ENCODE peak calls at places on chromosomes 1 and 21, in four cellular contexts. Y is RWPE2, L is Peyer's patch, M is heart right ventricle. F is an unnamed sample.

GRCh38 chr1:219544163-219544846 is 68.6 kb downstream of the ZC3H11B start:
- DNase-seq in Y (no peak), L (no peak), M (no peak), F (no peak)

GRCh38 chr1:231385118-231385748 is 36.9 kb downstream of the EGLN1 start:
- DNase-seq in Y (no peak), L (no peak), M (no peak), F (no peak)

GRCh38 chr1:233406339-233406960 is 78.9 kb downstream of the MAP3K21 start:
- DNase-seq in Y (no peak), L (no peak), M (no peak), F (no peak)

GRCh38 chr1:19133360-19133759 is 76.7 kb downstream of the UBR4 start:
- DNase-seq in Y (no peak), L (no peak), M (no peak), F (no peak)

GRCh38 chr21:20971296-20971921 is 26.8 kb upstream of the NCAM2 start:
- DNase-seq in Y (no peak), L (no peak), M (peak), F (no peak)

GRCh38 chr1:70719164-70719563 is 308.1 kb downstream of the CTH start:
- DNase-seq in Y (no peak), L (no peak), M (no peak), F (no peak)

GRCh38 chr1:90725961-90726715 is 9.0 kb upstream of the BARHL2 start:
- DNase-seq in Y (no peak), L (no peak), M (no peak), F (no peak)

GRCh38 chr1:175073054-175073453 is 5.4 kb downstream of the TNN start:
- DNase-seq in Y (no peak), L (no peak), M (no peak), F (no peak)

GRCh38 chr1:31598980-31599379 is 18.5 kb upstream of the HCRTR1 start:
- DNase-seq in Y (no peak), L (peak), M (no peak), F (no peak)

DNA sequence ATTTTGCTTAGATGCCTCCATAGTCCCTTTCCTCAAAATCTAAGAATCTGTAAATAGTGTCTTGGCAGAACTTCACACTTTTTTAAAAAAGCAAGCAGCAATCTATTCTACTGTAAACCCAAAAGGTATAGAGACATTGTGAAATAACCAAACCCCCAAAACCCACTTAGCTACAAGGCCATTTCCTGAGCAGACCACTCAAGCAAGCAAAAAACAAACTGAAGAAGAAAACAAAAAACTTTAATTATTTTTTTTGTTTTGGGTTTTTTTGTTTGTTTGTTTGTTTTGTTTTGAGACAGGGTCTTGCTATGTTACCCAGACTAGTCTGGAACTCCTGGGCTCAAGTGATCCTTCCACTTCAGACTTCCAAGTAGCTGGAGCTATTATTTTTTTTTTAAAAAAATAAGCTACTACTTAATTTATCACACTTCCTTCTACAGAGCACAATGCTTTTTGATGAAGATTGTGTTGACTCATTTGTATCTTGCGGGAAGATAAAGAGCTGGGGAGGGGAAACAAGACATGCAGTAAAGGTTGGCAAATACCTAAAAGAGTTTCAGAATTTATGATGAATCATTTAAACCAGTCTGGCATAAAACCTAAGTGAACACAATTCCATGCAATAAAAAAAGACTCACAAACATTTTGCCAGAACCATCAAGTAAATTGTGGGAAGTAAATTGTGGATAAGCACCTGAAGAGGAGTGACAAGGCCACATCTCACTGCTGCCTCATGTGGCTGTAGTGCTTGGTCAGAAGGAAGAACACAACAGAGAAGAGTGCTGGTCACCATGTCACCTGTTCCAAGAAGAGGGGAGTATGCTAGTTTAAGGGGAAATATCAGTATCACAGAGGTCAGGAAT is 2.7 kb upstream of the PTPN22 start:
- DNase-seq in Y (no peak), L (peak), M (no peak), F (peak)
- TF ChIP-seq CTCF in Y (peak), L (peak), M (no peak), F (no peak)

DNA sequence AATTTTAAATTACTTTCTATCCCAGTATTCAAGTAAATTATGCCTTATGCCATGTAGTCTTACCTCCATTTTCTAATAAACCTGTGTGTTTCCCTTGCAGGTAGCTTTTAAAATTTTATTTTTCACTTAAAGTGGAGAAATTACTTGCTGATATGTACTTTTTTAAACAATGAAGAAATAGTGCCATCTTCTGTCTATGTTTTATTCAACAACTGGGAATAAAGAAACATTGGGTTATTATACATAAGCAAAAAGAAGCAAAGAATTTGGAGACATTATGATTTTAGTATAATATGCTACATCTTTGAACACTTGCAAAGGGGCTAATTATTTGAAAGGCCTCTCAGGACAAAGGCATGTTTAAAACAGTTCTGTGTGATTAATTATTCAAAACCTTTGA is 1912.9 kb downstream of the MRPL39 start:
- DNase-seq in Y (no peak), L (no peak), M (no peak), F (no peak)
- TF ChIP-seq CTCF in Y (no peak), L (no peak), M (no peak), F (no peak)

GRCh38 chr1:84375965-84376910 is 22.0 kb upstream of the DNASE2B start:
- DNase-seq in Y (no peak), L (no peak), M (no peak), F (no peak)
- TF ChIP-seq CTCF in Y (no peak), L (no peak), M (no peak), F (no peak)

GRCh38 chr1:198359024-198359653 is 181.3 kb downstream of the ATP6V1G3 start:
- DNase-seq in Y (no peak), L (no peak), M (no peak), F (no peak)
- TF ChIP-seq CTCF in Y (peak), L (peak), M (peak), F (peak)

GRCh38 chr1:224851210-224851849 is 78.1 kb upstream of the DNAH14 start:
- DNase-seq in Y (no peak), L (peak), M (peak), F (peak)
- TF ChIP-seq CTCF in Y (peak), L (peak), M (peak), F (peak)

GRCh38 chr1:74773540-74773939 is 40.6 kb downstream of the TYW3 start:
- DNase-seq in Y (no peak), L (no peak), M (no peak), F (no peak)
- TF ChIP-seq CTCF in Y (no peak), L (no peak), M (no peak), F (no peak)

DNA sequence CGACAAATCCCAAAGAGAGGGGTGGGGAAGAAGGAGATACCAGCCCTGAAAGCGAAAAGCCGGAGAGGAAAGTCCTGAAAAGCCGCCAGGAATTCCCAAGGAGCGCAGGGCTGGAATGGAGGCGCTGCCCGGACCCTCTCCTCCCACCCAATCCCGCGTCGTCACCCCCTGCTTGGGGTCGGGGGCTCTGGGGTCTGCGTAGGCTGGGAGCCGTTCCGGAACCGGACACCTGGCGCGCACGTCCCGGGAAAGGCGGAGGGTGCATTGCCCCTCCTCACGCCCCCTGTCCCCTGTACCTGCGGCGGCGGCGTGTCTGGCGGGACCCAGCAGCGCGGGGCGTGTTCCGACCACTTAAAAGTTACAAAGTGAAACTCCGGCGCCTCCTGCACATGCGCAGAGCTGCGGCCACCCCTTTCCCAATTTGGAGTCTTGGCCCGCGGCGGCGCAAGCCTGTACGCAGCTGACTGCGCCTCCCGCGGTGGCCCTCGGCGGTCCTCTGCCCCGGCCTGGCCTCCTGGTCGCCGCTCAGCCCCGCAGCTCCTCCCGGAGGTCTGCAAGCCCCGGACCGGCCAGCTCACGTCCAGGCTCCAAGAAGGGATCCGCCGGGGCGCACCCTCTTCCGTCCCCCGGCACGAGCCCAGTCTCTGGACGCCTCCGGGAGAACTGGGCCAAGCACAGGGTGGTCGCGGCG is at the start of gene TMEM63A:
- DNase-seq in Y (peak), L (peak), M (peak), F (peak)
- TF ChIP-seq CTCF in Y (no peak), L (peak), M (peak), F (no peak)

GRCh38 chr21:39377444-39378050 is 28.7 kb upstream of the HMGN1 start:
- DNase-seq in Y (no peak), L (no peak), M (no peak), F (no peak)

GRCh38 chr21:39374046-39374445 is 25.2 kb upstream of the HMGN1 start:
- DNase-seq in Y (no peak), L (no peak), M (no peak), F (no peak)

GRCh38 chr21:39367783-39368182 is 18.9 kb upstream of the HMGN1 start:
- DNase-seq in Y (no peak), L (no peak), M (no peak), F (no peak)

GRCh38 chr21:39375446-39375845 is 26.6 kb upstream of the HMGN1 start:
- DNase-seq in Y (no peak), L (no peak), M (no peak), F (no peak)

DNA sequence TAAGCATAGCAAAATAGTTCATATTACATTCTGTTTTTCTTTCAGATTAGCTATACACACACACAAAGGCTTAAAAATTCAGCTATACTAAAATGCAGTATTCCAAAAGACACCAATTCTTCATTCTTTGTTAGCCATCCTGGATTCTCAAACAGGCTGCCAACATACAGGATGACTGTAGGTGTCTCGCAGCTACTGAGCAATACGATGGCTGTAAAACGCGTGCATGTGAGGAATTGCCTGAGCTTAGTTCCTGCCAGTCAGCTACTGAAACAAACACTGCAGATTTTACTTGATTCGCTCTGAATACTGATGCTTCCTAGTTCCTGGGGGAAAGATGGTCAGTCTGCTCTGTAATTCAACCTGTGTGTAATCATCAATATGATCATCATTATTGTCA is 24.7 kb upstream of the HMGN1 start:
- DNase-seq in Y (no peak), L (no peak), M (no peak), F (no peak)
- TF ChIP-seq CTCF in Y (peak), L (peak), M (no peak), F (no peak)